ENCODE peak calls at places on chromosomes 6 and 20, in six cellular contexts. I is left ventricle myocardium inferior; O is AG04449; M is cardiac fibroblast; R is GM13976; A is CD4-positive, alpha-beta T cell. C is an unnamed sample.

GRCh38 chr20:31751126-31751525 is 12.0 kb downstream of the TPX2 start:
- DNase-seq in R (no peak), I (no peak), O (peak), A (no peak), M (peak), C (no peak)

GRCh38 chr6:129567374-129567773 is 142.6 kb downstream of the ARHGAP18 start:
- DNase-seq in M (peak), I (no peak), O (no peak), R (peak), A (no peak), C (peak)

GRCh38 chr6:53691667-53692133 is 26.1 kb upstream of the KLHL31 start:
- DNase-seq in A (no peak), O (no peak), I (no peak), R (no peak), M (peak), C (no peak)

GRCh38 chr6:100203391-100203790 is 209.4 kb upstream of the MCHR2 start:
- DNase-seq in O (peak), R (no peak), M (peak), I (no peak), A (no peak), C (peak)

GRCh38 chr6:52726741-52727535 is 36.3 kb downstream of the GSTA2 start:
- DNase-seq in R (no peak), A (no peak), M (no peak), O (no peak), I (no peak), C (no peak)

GRCh38 chr6:29850011-29850553 is 22.5 kb downstream of the HLA-G start:
- DNase-seq in M (peak), A (peak), R (no peak), I (no peak), O (no peak), C (peak)

GRCh38 chr6:45681860-45682488 is 304.2 kb upstream of the SUPT3H start:
- DNase-seq in O (no peak), R (peak), A (no peak), I (no peak), M (peak), C (no peak)

GRCh38 chr20:32966881-32967781 is 37.1 kb downstream of the SUN5 start:
- DNase-seq in M (no peak), R (peak), I (no peak), A (peak), O (no peak), C (no peak)

GRCh38 chr20:51469578-51470520 is 72.7 kb downstream of the NFATC2 start:
- DNase-seq in M (no peak), R (no peak), A (no peak), O (no peak), I (no peak), C (no peak)

GRCh38 chr20:35012227-35013069 is 56.8 kb downstream of the MYH7B start:
- DNase-seq in M (peak), R (no peak), I (no peak), A (no peak), O (no peak), C (no peak)

GRCh38 chr20:20594171-20594530 is 118.3 kb downstream of the RALGAPA2 start:
- DNase-seq in I (no peak), A (no peak), R (peak), M (peak), O (no peak), C (no peak)

GRCh38 chr6:28330033-28330432 is 5.9 kb downstream of the ZSCAN31 start:
- DNase-seq in A (no peak), R (no peak), O (no peak), M (no peak), I (no peak), C (no peak)

GRCh38 chr6:107645740-107646139 is 155.8 kb downstream of the SOBP start:
- DNase-seq in M (no peak), R (no peak), O (no peak), I (no peak), A (no peak), C (no peak)

GRCh38 chr6:165616116-165616515 is 46.9 kb downstream of the PDE10A start:
- DNase-seq in R (no peak), A (no peak), I (no peak), O (no peak), M (peak), C (no peak)

GRCh38 chr6:41171908-41172307 is 9.0 kb upstream of the TREM2 start:
- DNase-seq in O (no peak), R (no peak), M (no peak), A (no peak), I (no peak), C (no peak)

GRCh38 chr20:48832423-48832735 is 4.6 kb upstream of the PREX1 start:
- DNase-seq in M (no peak), I (no peak), O (no peak), A (no peak), R (no peak), C (no peak)

GRCh38 chr6:134956676-134957075 is 6.8 kb upstream of the ALDH8A1 start:
- DNase-seq in I (no peak), O (no peak), A (no peak), M (no peak), R (no peak), C (no peak)

GRCh38 chr6:134961366-134961765 is 11.5 kb upstream of the ALDH8A1 start:
- DNase-seq in A (no peak), R (no peak), O (no peak), I (no peak), M (no peak), C (no peak)

GRCh38 chr6:160279850-160280249 is 21.2 kb upstream of the SLC22A2 start:
- DNase-seq in M (peak), A (no peak), O (no peak), R (no peak), I (no peak), C (no peak)

GRCh38 chr20:56187791-56188190 is 60.7 kb upstream of the MC3R start:
- DNase-seq in I (no peak), A (no peak), M (no peak), R (no peak), O (no peak), C (no peak)

GRCh38 chr6:9308284-9308683 is 872.9 kb upstream of the SLC35B3 start:
- DNase-seq in O (no peak), A (no peak), M (no peak), R (no peak), I (no peak), C (no peak)

GRCh38 chr6:84278311-84278710 is 50.9 kb upstream of the CEP162 start:
- DNase-seq in R (no peak), O (no peak), M (peak), A (no peak), I (no peak), C (no peak)

GRCh38 chr20:24495266-24495665 is 25.8 kb downstream of the SYNDIG1 start:
- DNase-seq in O (no peak), A (no peak), R (no peak), I (no peak), M (no peak), C (no peak)

GRCh38 chr20:38640486-38640885 is 38.9 kb downstream of the ARHGAP40 start:
- DNase-seq in M (no peak), A (no peak), O (no peak), R (no peak), I (no peak), C (no peak)

GRCh38 chr6:46931416-46931815 is 9.7 kb upstream of the ADGRF5 start:
- DNase-seq in M (no peak), I (no peak), A (no peak), O (no peak), R (no peak), C (no peak)

GRCh38 chr6:8557019-8557748 is 121.8 kb upstream of the SLC35B3 start:
- DNase-seq in O (no peak), M (no peak), I (no peak), R (no peak), A (no peak), C (no peak)

GRCh38 chr20:50562262-50562701 is 52.1 kb downstream of the PTPN1 start:
- DNase-seq in M (no peak), O (no peak), I (no peak), A (no peak), R (no peak), C (no peak)

GRCh38 chr20:44780226-44780625 is 30.1 kb downstream of the RIMS4 start:
- DNase-seq in M (peak), A (peak), O (no peak), I (peak), R (peak), C (peak)

GRCh38 chr6:40326689-40327404 is 260.3 kb downstream of the LRFN2 start:
- DNase-seq in M (no peak), R (no peak), I (no peak), A (no peak), O (no peak), C (no peak)

GRCh38 chr6:116447496-116448011 is 13.6 kb upstream of the CALHM6 start:
- DNase-seq in R (no peak), A (no peak), M (peak), I (no peak), O (peak), C (no peak)

GRCh38 chr6:118579786-118580185 is 31.7 kb downstream of the PLN start:
- DNase-seq in A (no peak), M (no peak), I (no peak), R (no peak), O (no peak), C (no peak)

GRCh38 chr20:49593441-49594142 is 25.7 kb upstream of the PTGIS start:
- DNase-seq in I (no peak), M (no peak), O (no peak), A (no peak), R (no peak), C (no peak)

GRCh38 chr20:62508641-62509051 is 32.9 kb upstream of the GATA5 start:
- DNase-seq in O (no peak), I (no peak), R (no peak), A (no peak), M (no peak), C (peak)

GRCh38 chr6:33316603-33317417 is 734 bp downstream of the ZBTB22 start:
- DNase-seq in M (no peak), O (no peak), I (peak), A (no peak), R (no peak), C (no peak)

GRCh38 chr6:6331393-6331792 is 10.9 kb upstream of the F13A1 start:
- DNase-seq in M (no peak), A (no peak), R (peak), O (no peak), I (no peak), C (no peak)

GRCh38 chr6:156423829-156424228 is 353.3 kb upstream of the ARID1B start:
- DNase-seq in O (no peak), M (no peak), R (no peak), I (no peak), A (peak), C (no peak)

GRCh38 chr6:133890941-133891813 is 2.3 kb downstream of the TCF21 start:
- DNase-seq in I (peak), M (peak), O (no peak), A (no peak), R (peak), C (peak)

GRCh38 chr20:5221078-5221430 is 94.2 kb downstream of the CDS2 start:
- DNase-seq in M (no peak), I (no peak), A (no peak), R (no peak), O (no peak), C (no peak)
- TF ChIP-seq CTCF in M (no peak), I (no peak), A (no peak), R (no peak), O (no peak), C (no peak)

DNA sequence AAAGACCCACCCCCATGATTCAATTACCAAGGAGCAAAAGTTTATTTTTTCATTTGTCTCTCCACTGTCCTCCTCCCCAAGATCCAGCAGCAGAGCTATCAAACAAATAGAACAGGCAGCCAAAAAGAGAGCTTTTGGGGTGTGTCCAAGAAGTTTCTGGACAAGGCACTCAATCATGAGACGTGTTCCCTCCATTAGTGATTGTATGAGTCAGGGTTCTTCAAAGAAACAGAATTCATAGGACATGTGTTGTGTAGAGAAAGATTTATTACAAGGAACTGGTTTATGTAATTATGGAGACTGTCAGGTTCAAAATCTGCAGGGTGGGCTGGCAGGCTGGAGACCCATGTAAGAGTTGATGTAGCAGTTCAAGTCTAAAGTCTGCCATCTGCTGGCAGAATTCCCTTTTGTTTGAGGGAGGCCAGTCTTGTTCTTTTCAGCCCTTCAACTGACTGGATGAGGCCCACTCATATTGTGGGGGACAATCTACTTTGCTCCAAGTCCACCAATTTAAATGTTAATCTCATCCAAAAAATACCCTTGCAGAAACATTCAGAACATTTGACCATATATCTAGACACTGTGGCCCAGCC is 248.1 kb upstream of the OPRM1 start:
- DNase-seq in O (no peak), I (no peak), M (peak), A (no peak), R (no peak), C (no peak)
- TF ChIP-seq CTCF in O (no peak), I (peak), M (no peak), A (no peak), R (peak), C (no peak)

GRCh38 chr6:44022296-44022661 is 105.0 kb downstream of the MRPL14 start:
- DNase-seq in M (peak), O (no peak), I (no peak), R (no peak), A (no peak), C (no peak)
- TF ChIP-seq CTCF in M (no peak), O (no peak), I (no peak), R (no peak), A (no peak), C (no peak)

DNA sequence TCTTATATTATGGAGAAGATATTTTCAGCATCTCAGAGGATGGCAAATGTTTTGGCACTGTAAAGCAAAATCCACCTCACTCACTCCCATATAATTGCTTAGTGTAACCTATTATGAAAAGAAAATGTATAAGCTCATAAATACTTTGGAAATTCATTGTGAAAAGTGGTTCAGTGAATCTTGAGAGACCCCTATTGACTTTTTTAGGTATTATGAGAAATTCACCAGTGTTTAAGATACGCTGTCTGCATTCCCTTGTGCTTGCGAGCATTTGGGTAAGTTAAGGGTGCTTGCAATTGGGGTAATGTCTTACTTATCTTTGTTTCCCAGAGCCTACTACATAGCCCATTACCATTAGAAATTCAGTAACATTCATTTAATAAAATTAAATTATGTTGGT is 66.3 kb upstream of the BMP5 start:
- DNase-seq in I (no peak), A (no peak), O (no peak), R (no peak), M (peak), C (no peak)
- TF ChIP-seq CTCF in I (peak), A (no peak), O (no peak), R (no peak), M (no peak), C (peak)

GRCh38 chr20:36542019-36542488 is 735 bp downstream of the MYL9 start:
- DNase-seq in O (no peak), A (no peak), M (peak), I (no peak), R (no peak), C (peak)
- TF ChIP-seq CTCF in O (peak), A (no peak), M (peak), I (peak), R (peak), C (peak)

DNA sequence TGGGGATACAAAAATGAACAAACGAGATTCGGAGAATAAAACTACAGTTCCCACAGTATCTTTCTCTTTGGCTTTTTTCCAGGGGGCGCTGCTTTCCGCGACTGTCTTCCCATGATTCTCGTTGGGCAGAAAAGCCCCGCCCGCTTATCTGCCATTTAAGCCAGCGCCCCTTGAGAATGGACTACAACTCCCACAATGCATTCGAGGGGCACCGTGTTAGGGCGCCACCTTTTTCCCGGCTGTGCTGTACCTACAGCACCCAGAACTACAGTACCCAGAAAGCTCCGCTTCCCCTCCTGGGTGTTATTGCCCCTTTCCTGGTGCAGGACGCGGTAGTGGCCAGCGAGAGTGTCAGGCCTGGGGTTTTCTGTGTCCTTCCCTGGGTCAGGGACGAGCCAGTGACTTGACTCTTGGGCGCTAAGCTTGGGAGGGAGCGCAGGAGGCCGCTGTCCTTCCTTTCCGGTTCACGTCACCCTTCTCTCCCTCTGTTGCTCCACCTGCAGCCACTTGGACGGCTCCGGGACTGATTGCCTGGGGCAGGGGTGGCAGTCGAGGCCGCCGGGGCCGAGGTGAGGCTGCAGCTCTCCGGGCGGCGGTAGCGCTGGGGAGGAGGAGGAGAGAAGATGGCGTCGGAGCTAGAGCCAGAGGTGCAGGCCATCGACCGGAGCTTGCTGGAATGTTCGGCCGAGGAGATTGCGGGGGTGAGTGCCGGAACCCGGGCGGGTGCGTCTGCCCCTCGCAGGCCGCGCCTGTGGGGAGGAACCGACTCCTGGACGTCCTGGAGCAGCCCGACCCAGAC is at the start of gene UBR2:
- DNase-seq in R (peak), I (peak), O (peak), M (peak), A (peak), C (peak)
- TF ChIP-seq CTCF in R (peak), I (peak), O (peak), M (peak), A (peak), C (peak)

GRCh38 chr20:36833275-36834020 is 42.5 kb upstream of the TLDC2 start:
- DNase-seq in R (no peak), I (no peak), M (no peak), O (no peak), A (no peak), C (no peak)

GRCh38 chr20:36835453-36836198 is 40.3 kb upstream of the TLDC2 start:
- DNase-seq in I (peak), O (peak), R (peak), M (peak), A (peak), C (peak)

GRCh38 chr20:36839150-36839549 is 36.8 kb upstream of the TLDC2 start:
- DNase-seq in O (no peak), M (no peak), R (no peak), A (no peak), I (no peak), C (no peak)

GRCh38 chr20:36835025-36835424 is 40.9 kb upstream of the TLDC2 start:
- DNase-seq in O (no peak), R (no peak), A (no peak), I (no peak), M (no peak), C (no peak)

DNA sequence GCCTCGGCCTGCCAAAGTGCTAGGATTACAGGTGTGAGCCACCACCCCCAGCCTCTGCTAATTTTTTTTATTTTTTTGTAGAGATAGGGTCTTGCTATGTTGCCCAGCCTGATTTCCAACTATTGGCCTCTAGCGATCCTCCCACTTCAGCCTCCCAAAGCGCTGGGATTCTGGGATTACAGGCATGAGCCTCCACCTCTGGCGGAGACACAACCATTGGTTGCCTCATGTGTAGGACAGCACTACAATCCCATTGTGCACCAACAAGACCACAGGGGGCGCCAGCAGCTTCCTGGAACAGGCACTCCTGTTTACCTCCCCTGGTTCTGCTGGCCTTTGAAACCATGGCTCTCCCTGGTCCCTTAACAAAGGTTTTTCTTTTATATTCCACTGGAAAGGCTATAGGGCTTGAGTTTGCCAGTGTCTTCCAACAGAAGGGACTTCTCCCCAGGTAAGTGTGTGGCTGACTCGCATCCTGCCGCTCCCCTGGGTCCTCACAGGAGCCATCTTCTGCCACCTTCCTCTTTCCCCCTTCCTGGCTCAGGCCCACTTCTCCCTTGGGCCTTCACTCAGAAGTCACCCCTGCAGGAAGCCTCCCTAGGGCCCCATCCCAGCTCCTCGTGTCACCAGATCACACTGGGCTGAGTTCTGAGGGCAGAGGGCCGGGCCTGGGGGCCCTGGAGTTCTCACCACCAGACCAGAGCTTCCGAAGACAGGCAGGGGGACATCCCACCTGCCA is 39.2 kb upstream of the TLDC2 start:
- DNase-seq in M (peak), R (peak), O (no peak), A (peak), I (no peak), C (peak)
- TF ChIP-seq CTCF in M (peak), R (peak), O (peak), A (no peak), I (peak), C (peak)

GRCh38 chr6:15245361-15246216 is at the start of gene JARID2:
- DNase-seq in A (peak), O (peak), I (peak), M (peak), R (peak), C (peak)
- TF ChIP-seq CTCF in A (no peak), O (no peak), I (no peak), M (no peak), R (no peak), C (no peak)

C was measured in Calu3.